ENCODE peak calls at places on chromosome 7, in four cellular contexts. One of them, this sample, is unnamed.
A peak's percentile ranks its signal among the peaks of the same experiment; 100 is the strongest.

GRCh38 chr7:70321016-70321415 is 722.7 kb downstream of the AUTS2 start:
- DNase-seq in A549: no peak
- DNase-seq in transverse colon: no peak
- DNase-seq in IMR-90: no peak
- DNase-seq in this sample: no peak

GRCh38 chr7:92988051-92988450 is 129.7 kb downstream of the SAMD9 start:
- DNase-seq in transverse colon: no peak
- DNase-seq in A549: peak; percentile 56
- DNase-seq in IMR-90: peak; percentile 78
- DNase-seq in this sample: no peak

GRCh38 chr7:42946616-42946928 is 14.4 kb downstream of the MRPL32 start:
- DNase-seq in transverse colon: no peak
- DNase-seq in A549: no peak
- DNase-seq in IMR-90: no peak
- DNase-seq in this sample: no peak

GRCh38 chr7:97693586-97693985 is 38.3 kb upstream of the TAC1 start:
- DNase-seq in A549: no peak
- DNase-seq in IMR-90: no peak
- DNase-seq in transverse colon: peak; percentile 26
- DNase-seq in this sample: no peak

GRCh38 chr7:29289156-29290021 is 94.8 kb downstream of the CHN2 start:
- DNase-seq in transverse colon: peak; percentile 12
- DNase-seq in IMR-90: no peak
- DNase-seq in A549: no peak
- DNase-seq in this sample: no peak

GRCh38 chr7:11127112-11127785 is 153.6 kb downstream of the PHF14 start:
- DNase-seq in transverse colon: no peak
- DNase-seq in IMR-90: no peak
- DNase-seq in A549: no peak
- DNase-seq in this sample: no peak

GRCh38 chr7:158329014-158329610 is 258.5 kb downstream of the PTPRN2 start:
- DNase-seq in A549: no peak
- DNase-seq in transverse colon: no peak
- DNase-seq in IMR-90: no peak
- DNase-seq in this sample: no peak

GRCh38 chr7:29564455-29565185 is 985 bp downstream of the PRR15 start:
- DNase-seq in IMR-90: peak; percentile 2
- DNase-seq in A549: peak; percentile 37
- DNase-seq in transverse colon: peak; percentile 73
- DNase-seq in this sample: no peak

GRCh38 chr7:30926323-30926722 is 14.7 kb downstream of the AQP1 start:
- DNase-seq in IMR-90: no peak
- DNase-seq in transverse colon: no peak
- DNase-seq in A549: no peak
- DNase-seq in this sample: peak; percentile 32

GRCh38 chr7:75880242-75880641 is 1.4 kb downstream of the RHBDD2 start:
- DNase-seq in transverse colon: no peak
- DNase-seq in IMR-90: no peak
- DNase-seq in A549: no peak
- DNase-seq in this sample: no peak

GRCh38 chr7:102439963-102440795 is 6.8 kb downstream of the ORAI2 start:
- DNase-seq in A549: peak; percentile 70
- DNase-seq in IMR-90: peak; percentile 79
- DNase-seq in transverse colon: no peak
- DNase-seq in this sample: peak; percentile 81

GRCh38 chr7:132272763-132273371 is 303.4 kb downstream of the PLXNA4 start:
- DNase-seq in A549: no peak
- DNase-seq in transverse colon: no peak
- DNase-seq in IMR-90: no peak
- DNase-seq in this sample: no peak

GRCh38 chr7:29598607-29599006 is 35.0 kb downstream of the PRR15 start:
- DNase-seq in IMR-90: no peak
- DNase-seq in transverse colon: peak; percentile 89
- DNase-seq in A549: no peak
- DNase-seq in this sample: peak; percentile 90

GRCh38 chr7:105149827-105150226 is 135.8 kb downstream of the KMT2E start:
- DNase-seq in IMR-90: peak; percentile 64
- DNase-seq in A549: no peak
- DNase-seq in transverse colon: no peak
- DNase-seq in this sample: no peak

GRCh38 chr7:48298779-48299178 is 127.5 kb downstream of the ABCA13 start:
- DNase-seq in A549: peak; percentile 12
- DNase-seq in transverse colon: no peak
- DNase-seq in IMR-90: peak; percentile 84
- DNase-seq in this sample: no peak

DNA sequence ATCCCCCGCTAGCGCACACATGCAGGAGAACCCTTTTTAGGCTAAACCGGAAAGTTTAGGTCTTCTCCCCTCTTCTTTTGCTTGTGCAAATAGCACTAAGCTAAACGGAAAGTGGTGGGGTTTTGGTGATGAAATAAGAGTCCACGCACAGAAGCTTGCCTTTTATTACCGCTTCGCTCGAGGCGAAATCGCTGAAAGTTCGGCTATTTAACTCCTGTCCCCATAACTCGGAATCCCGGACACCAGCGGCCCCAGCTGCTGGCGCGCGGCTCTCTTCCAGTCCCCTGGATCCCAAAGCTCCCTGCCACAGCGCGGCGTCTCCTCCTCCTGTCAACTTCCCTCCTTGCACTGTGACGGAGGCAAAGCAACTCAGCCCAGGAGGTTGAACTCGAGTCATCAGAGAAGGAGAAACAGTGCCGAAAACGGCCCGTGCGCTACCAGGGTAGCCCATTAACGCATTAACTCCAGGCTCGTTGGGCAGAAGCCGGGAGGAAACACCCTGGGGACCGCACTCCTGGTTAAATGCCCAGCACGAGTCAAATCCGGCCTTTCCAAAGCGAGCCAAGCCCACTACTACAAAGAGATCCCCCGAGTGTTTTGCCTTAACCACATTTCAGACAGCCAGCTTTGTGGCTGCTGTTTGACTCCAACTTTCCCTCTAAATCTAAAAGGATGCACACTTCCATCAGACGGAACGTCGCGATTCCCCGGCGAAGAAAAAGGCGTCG is 1.3 kb downstream of the SEMA3D start:
- DNase-seq in transverse colon: peak; percentile 9
- DNase-seq in IMR-90: peak; percentile 61
- DNase-seq in A549: peak; percentile 28
- DNase-seq in this sample: no peak
- TF ChIP-seq POLR2A in transverse colon: no peak
- TF ChIP-seq POLR2A in IMR-90: no peak
- TF ChIP-seq POLR2A in A549: no peak
- TF ChIP-seq POLR2A in this sample: no peak

DNA sequence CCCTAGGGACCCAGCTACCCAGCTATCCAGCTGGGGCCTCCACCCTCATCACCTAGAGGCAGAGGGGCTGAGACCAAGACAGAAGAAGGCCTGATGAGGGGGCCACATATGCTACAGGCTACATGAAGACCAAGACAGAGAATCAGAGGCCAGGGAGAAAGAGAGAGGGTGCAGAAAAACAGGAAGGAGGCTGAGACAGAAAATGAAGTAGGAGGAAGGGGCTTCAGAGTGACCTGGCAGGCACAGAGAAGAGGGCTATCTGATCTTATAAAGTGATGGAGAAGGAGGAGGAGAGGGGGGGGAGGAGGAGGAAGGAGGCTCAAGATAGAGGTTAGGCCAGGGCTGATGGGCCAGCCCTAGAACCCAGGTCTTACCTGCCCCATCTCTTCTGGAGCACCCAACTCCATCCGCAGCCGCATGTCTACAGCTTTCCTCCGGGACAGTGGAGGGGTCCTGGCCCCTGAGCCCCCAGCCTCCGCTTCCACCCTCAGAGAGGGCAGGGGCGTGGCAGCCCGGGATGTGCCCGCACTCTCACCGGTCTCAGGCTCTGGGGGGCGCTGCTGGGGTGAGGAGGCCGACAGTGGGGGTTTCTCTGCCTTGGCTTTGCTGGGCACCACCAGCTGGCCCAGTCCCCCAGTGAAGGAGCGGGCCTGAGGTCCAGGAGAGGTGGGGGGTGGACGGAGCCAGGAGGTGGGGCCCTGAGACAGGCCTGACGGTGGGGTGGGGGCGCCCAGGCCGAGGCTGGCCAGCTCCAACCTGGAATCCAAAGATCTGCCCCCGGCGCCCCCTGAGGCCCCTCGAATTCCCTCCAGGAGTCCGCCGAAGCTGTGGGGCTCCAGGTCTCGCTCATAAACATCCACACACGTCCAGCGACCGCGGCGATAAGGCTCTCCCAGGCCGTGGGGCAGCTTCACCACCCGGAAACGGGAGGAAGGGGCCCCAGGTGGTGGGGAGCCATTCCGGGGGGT is 1.8 kb downstream of the TSC22D4 start:
- DNase-seq in transverse colon: peak; percentile 64
- DNase-seq in A549: no peak
- DNase-seq in IMR-90: no peak
- DNase-seq in this sample: no peak
- H3K4me1 ChIP-seq in transverse colon: peaks cover 64% of the 10 kb centered on the region
- H3K4me1 ChIP-seq in A549: peaks cover 33% of the 10 kb centered on the region
- H3K4me1 ChIP-seq in IMR-90: peaks cover 16% of the 10 kb centered on the region
- H3K4me1 ChIP-seq in this sample: no peaks in the 10 kb centered on the region

DNA sequence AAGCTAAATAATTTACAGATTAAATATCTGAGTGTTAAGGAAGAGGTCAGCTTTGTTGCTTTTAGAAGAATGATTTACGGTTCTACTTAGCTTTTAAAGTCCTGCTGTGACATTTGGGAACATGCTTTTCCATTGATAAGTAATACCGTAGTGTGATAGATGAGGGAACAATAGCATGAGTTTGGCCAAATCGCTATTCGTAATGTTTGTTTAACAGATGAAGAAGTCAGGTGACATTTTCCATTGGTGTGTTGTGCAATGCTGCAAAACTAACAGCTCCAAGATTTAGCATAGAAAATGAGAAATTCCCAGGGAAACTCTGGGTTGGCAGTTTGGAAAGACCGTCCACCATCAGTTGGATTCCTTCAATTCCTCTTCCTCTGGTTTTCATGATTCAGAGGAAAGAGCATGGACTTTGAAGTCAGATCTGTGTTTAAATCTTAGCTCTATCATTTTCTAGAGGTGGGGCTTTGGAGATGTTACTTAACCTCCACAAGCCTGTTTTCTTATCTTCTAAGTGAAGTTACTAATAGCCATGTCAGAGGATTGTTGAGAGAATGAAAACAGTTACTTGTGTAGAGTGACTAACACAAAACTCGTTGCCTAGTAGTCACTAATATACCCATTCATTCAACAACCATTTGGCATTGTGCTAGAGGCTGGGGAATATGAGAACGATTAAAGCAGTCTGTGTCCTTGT is 140.4 kb upstream of the BMPER start:
- DNase-seq in A549: no peak
- DNase-seq in transverse colon: no peak
- DNase-seq in IMR-90: peak; percentile 93
- DNase-seq in this sample: no peak
- H3K4me3 ChIP-seq in A549: no peak overlapping the region
- H3K4me3 ChIP-seq in transverse colon: no peak overlapping the region
- H3K4me3 ChIP-seq in IMR-90: no peak overlapping the region
- H3K4me3 ChIP-seq in this sample: no peak overlapping the region

DNA sequence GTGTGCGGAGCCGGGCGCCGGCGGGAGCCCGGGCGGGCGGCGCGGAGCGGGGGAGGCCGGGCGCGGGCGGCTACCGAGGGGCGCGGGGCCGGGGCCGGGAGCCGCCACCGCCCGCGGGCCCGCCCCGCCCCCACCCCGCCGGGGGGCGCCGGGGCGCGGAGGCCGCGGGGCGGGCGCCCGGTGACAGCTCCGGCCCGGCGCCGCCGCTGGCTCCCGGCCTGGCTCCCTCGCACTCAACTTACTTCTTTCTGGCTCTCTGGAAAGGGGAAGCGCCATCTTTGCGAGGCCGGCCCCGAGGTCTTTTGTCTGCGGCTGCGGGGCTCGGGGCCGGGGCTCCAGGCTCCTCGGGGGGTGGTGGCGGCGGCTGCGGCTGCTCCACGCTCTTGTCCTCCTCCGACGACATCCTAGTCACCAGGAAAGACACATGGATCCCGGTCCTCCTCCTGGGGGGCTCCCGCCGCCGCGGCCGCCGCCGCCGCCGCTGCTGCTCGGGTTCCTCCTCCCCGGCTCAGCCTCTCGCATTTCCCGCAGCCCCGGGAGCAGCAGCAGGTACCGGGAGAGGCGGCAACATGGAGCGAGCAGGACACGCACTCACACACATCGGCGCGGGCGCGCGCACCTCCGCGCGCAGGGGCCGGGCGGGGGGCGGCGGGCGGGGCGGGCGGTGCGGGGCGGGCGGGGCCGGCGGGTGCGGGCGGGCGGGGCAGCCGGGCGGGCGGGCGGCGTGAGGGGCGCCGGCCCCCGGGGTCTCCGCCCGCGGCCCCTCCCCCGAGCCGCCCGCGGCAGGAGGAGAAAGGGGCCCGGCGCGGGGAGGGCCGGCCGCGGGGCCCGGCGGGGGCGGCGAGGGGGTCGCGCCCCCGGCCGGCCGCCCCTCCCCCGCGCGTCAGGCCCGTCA is at the start of gene KMT2C:
- DNase-seq in transverse colon: peak; percentile 68
- DNase-seq in A549: peak; percentile 55
- DNase-seq in IMR-90: peak; percentile 43
- DNase-seq in this sample: peak; percentile 49
- TF ChIP-seq POLR2A in transverse colon: peak; percentile 75
- TF ChIP-seq POLR2A in A549: peak; percentile 40
- TF ChIP-seq POLR2A in IMR-90: peak; percentile 42
- TF ChIP-seq POLR2A in this sample: peak; percentile 57

DNA sequence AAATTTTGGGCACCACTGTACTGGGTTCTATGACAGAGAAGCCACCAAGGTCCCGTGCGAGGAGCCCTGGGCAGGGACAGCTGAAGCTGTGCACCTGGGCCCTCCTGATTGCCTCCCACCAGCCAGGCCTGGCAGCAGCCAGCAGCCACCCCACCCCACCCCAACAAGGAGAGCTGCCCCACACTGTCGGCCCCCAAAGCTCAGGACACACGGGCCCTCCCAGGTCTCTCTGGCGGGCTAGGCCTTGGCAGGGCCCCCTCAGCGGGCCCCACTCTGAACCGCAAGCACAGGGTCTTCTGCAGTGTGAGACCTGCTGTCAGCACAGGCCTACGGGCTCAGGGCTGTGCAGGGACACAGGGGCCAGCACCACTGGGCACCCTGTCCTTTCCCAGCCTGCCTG is 5.5 kb downstream of the GPR146 start:
- DNase-seq in IMR-90: no peak
- DNase-seq in A549: no peak
- DNase-seq in transverse colon: no peak
- DNase-seq in this sample: no peak
- H3K4me1 ChIP-seq in IMR-90: no peaks in the 10 kb centered on the region
- H3K4me1 ChIP-seq in A549: peaks cover 11% of the 10 kb centered on the region
- H3K4me1 ChIP-seq in transverse colon: peaks cover 81% of the 10 kb centered on the region
- H3K4me1 ChIP-seq in this sample: peaks cover 4% of the 10 kb centered on the region

GRCh38 chr7:46960974-46961373 is 620.9 kb downstream of the TNS3 start:
- DNase-seq in IMR-90: no peak
- DNase-seq in A549: no peak
- DNase-seq in transverse colon: no peak
- DNase-seq in this sample: no peak

GRCh38 chr7:46969303-46970130 is 612.4 kb downstream of the TNS3 start:
- DNase-seq in A549: no peak
- DNase-seq in IMR-90: peak; percentile 20
- DNase-seq in transverse colon: peak; percentile 52
- DNase-seq in this sample: no peak

GRCh38 chr7:46963719-46964118 is 618.2 kb downstream of the TNS3 start:
- DNase-seq in transverse colon: no peak
- DNase-seq in A549: no peak
- DNase-seq in IMR-90: no peak
- DNase-seq in this sample: no peak
- H3K4me3 ChIP-seq in transverse colon: no peak overlapping the region
- H3K4me3 ChIP-seq in A549: no peak overlapping the region
- H3K4me3 ChIP-seq in IMR-90: no peak overlapping the region
- H3K4me3 ChIP-seq in this sample: no peak overlapping the region

GRCh38 chr7:152464312-152465117 is 28.7 kb upstream of the KMT2C start:
- DNase-seq in IMR-90: peak; percentile 72
- DNase-seq in A549: peak; percentile 87
- DNase-seq in transverse colon: peak; percentile 77
- DNase-seq in this sample: peak; percentile 82
- TF ChIP-seq POLR2A in IMR-90: no peak
- TF ChIP-seq POLR2A in A549: peak; percentile 61
- TF ChIP-seq POLR2A in transverse colon: peak; percentile 75
- TF ChIP-seq POLR2A in this sample: no peak